ENCODE peak calls at places on chromosomes 6 and 20, in nine cellular contexts. H is kidney glomerular epithelial cell, Q is HEK293T, A is EH, V is K562, X is left kidney, W is A549, L is astrocyte of the spinal cord, P is substantia nigra. F is an unnamed sample.

GRCh38 chr6:166624275-166624674 is 2.8 kb downstream of the RPS6KA2 start:
- DNase-seq in Q (no peak), W (no peak), P (no peak), A (peak; percentile 73), V (no peak), L (peak; percentile 78), H (no peak), X (no peak), F (no peak)

GRCh38 chr20:39810269-39810668 is 848.1 kb downstream of the DHX35 start:
- DNase-seq in V (no peak), W (no peak), A (no peak), P (no peak), L (no peak), Q (no peak), H (no peak), X (no peak), F (no peak)

GRCh38 chr6:20700375-20700774 is 166.1 kb downstream of the CDKAL1 start:
- DNase-seq in L (no peak), V (no peak), P (no peak), W (no peak), A (no peak), Q (no peak), X (no peak), H (no peak), F (no peak)

GRCh38 chr6:25411316-25411961 is 132.3 kb downstream of the CARMIL1 start:
- DNase-seq in P (no peak), L (no peak), V (no peak), H (no peak), W (no peak), X (no peak), A (no peak), Q (no peak), F (no peak)

GRCh38 chr20:58886546-58886945 is 34.0 kb downstream of the GNAS start:
- DNase-seq in A (no peak), V (no peak), X (no peak), Q (no peak), L (no peak), H (no peak), P (no peak), W (no peak), F (no peak)

GRCh38 chr6:25005010-25005409 is 69.2 kb upstream of the RIPOR2 start:
- DNase-seq in V (no peak), A (no peak), H (no peak), P (no peak), W (no peak), X (no peak), Q (no peak), L (no peak), F (no peak)

GRCh38 chr6:12967686-12968085 is 251.1 kb downstream of the PHACTR1 start:
- DNase-seq in H (no peak), P (no peak), V (no peak), Q (no peak), A (peak; percentile 50), X (no peak), W (no peak), L (no peak), F (no peak)

GRCh38 chr20:38222231-38222922 is 38.2 kb downstream of the KIAA1755 start:
- DNase-seq in W (peak; percentile 84), A (peak; percentile 66), P (no peak), Q (peak; percentile 78), H (peak; percentile 38), X (peak; percentile 76), L (peak; percentile 49), V (peak; percentile 83), F (peak; percentile 89)

GRCh38 chr20:53809728-53810365 is 216.2 kb upstream of the ZNF217 start:
- DNase-seq in Q (no peak), H (no peak), V (no peak), A (peak; percentile 53), X (no peak), L (no peak), P (no peak), W (no peak), F (no peak)

GRCh38 chr20:3572151-3572550 is 91.0 kb downstream of the GFRA4 start:
- DNase-seq in V (no peak), X (no peak), A (peak; percentile 31), L (no peak), Q (no peak), H (no peak), P (no peak), W (no peak), F (no peak)

GRCh38 chr6:155880905-155881304 is 425.3 kb upstream of the NOX3 start:
- DNase-seq in H (no peak), P (no peak), A (peak; percentile 68), X (no peak), V (no peak), W (no peak), Q (no peak), L (no peak), F (no peak)

GRCh38 chr6:16544006-16544405 is 217.3 kb downstream of the ATXN1 start:
- DNase-seq in Q (no peak), V (no peak), L (peak; percentile 21), X (peak; percentile 94), A (peak; percentile 90), W (no peak), H (peak; percentile 67), P (no peak), F (peak; percentile 52)

GRCh38 chr6:170287371-170287876 is 3.5 kb downstream of the DLL1 start:
- DNase-seq in P (no peak), X (no peak), Q (no peak), V (no peak), H (no peak), L (no peak), A (no peak), W (no peak), F (no peak)

GRCh38 chr20:38134427-38135281 is 30.4 kb downstream of the TGM2 start:
- DNase-seq in V (peak; percentile 59), X (peak; percentile 77), A (peak; percentile 85), L (peak; percentile 88), W (no peak), P (no peak), H (peak; percentile 86), Q (no peak), F (peak; percentile 24)

GRCh38 chr6:1190361-1190760 is 121.5 kb upstream of the FOXQ1 start:
- DNase-seq in X (peak; percentile 94), L (peak; percentile 69), Q (no peak), W (peak; percentile 7), P (no peak), A (peak; percentile 97), H (peak; percentile 98), V (no peak), F (no peak)

GRCh38 chr6:138493413-138493812 is 5.9 kb downstream of the NHSL1 start:
- DNase-seq in W (no peak), Q (no peak), A (peak; percentile 84), P (no peak), X (peak; percentile 83), V (no peak), L (peak; percentile 90), H (peak; percentile 57), F (peak; percentile 78)